ENCODE peak calls at places on chromosome 15, in nine cellular contexts. Q, U, W, N, K, I, J, V and F are unnamed samples.

GRCh38 chr15:57334257-57334656 is 42.0 kb upstream of the CGNL1 start:
- DNase-seq in J (no peak), U (no peak), Q (no peak), K (no peak), N (peak; percentile 54), W (no peak), V (no peak), I (no peak), F (no peak)

GRCh38 chr15:40637221-40637745 is 43.2 kb downstream of the KNL1 start:
- DNase-seq in K (no peak), U (no peak), N (no peak), W (no peak), V (no peak), I (no peak), Q (no peak), J (no peak), F (no peak)

GRCh38 chr15:73844356-73844755 is 29.0 kb upstream of the TBC1D21 start:
- DNase-seq in W (no peak), V (no peak), U (no peak), I (no peak), J (no peak), N (peak; percentile 17), K (no peak), Q (no peak), F (no peak)

GRCh38 chr15:80180986-80181385 is 28.2 kb downstream of the FAH start:
- DNase-seq in K (no peak), W (no peak), U (no peak), I (no peak), N (no peak), Q (no peak), V (no peak), J (no peak), F (no peak)

GRCh38 chr15:48893311-48893710 is 15.4 kb downstream of the EID1 start:
- DNase-seq in Q (no peak), J (no peak), I (no peak), W (no peak), K (no peak), U (no peak), N (no peak), V (no peak), F (no peak)

GRCh38 chr15:85044251-85044853 is 62.7 kb downstream of the PDE8A start:
- DNase-seq in Q (no peak), U (peak; percentile 34), N (peak; percentile 85), V (no peak), W (peak; percentile 68), J (peak; percentile 60), I (peak; percentile 67), K (no peak), F (peak; percentile 82)

GRCh38 chr15:85504739-85505676 is 124.6 kb downstream of the AKAP13 start:
- DNase-seq in V (no peak), W (peak; percentile 54), I (peak; percentile 47), U (peak; percentile 25), Q (no peak), N (peak; percentile 82), J (peak; percentile 53), K (peak; percentile 37), F (peak; percentile 82)

GRCh38 chr15:39783244-39783820 is 691 bp upstream of the FSIP1 start:
- DNase-seq in I (no peak), U (no peak), K (no peak), W (no peak), N (no peak), Q (no peak), V (no peak), J (no peak), F (no peak)

GRCh38 chr15:77826006-77826695 is 193.4 kb upstream of the LINGO1 start:
- DNase-seq in N (no peak), Q (peak; percentile 9), J (no peak), K (no peak), I (no peak), W (no peak), U (no peak), V (no peak), F (no peak)

GRCh38 chr15:93882133-93882532 is 349.2 kb upstream of the MCTP2 start:
- DNase-seq in V (no peak), Q (no peak), N (no peak), U (no peak), K (no peak), J (no peak), W (no peak), I (no peak), F (no peak)

GRCh38 chr15:67366904-67367303 is 112.3 kb downstream of the IQCH start:
- DNase-seq in J (no peak), K (no peak), W (no peak), N (no peak), V (no peak), Q (no peak), U (peak; percentile 20), I (no peak), F (no peak)

GRCh38 chr15:25596644-25597562 is 158.1 kb upstream of the UBE3A start:
- DNase-seq in N (no peak), I (no peak), U (no peak), K (no peak), Q (no peak), J (no peak), W (no peak), V (no peak), F (no peak)

GRCh38 chr15:28112962-28113361 is 13.8 kb upstream of the OCA2 start:
- DNase-seq in N (no peak), K (no peak), V (no peak), J (no peak), U (no peak), W (no peak), I (no peak), Q (no peak), F (no peak)

GRCh38 chr15:85751731-85752421 is 42.8 kb downstream of the KLHL25 start:
- DNase-seq in N (no peak), W (no peak), J (no peak), K (no peak), U (no peak), Q (no peak), V (no peak), I (no peak), F (no peak)

GRCh38 chr15:28881600-28881999 is 4.2 kb upstream of the APBA2 start:
- DNase-seq in N (no peak), U (no peak), J (no peak), Q (no peak), W (no peak), I (no peak), K (no peak), V (no peak), F (peak; percentile 35)

GRCh38 chr15:40345867-40346578 is 4.8 kb upstream of the PHGR1 start:
- DNase-seq in U (no peak), Q (no peak), J (no peak), K (no peak), I (peak; percentile 84), V (no peak), W (no peak), N (no peak), F (no peak)

GRCh38 chr15:64351265-64351664 is 4.7 kb downstream of the CSNK1G1 start:
- DNase-seq in V (no peak), I (no peak), U (no peak), W (no peak), J (no peak), Q (no peak), N (no peak), K (no peak), F (no peak)

GRCh38 chr15:73518876-73519594 is 76.1 kb downstream of the REC114 start:
- DNase-seq in I (no peak), J (no peak), U (no peak), W (no peak), V (no peak), Q (no peak), N (no peak), K (no peak), F (peak; percentile 11)

GRCh38 chr15:79332824-79333510 is 22.1 kb downstream of the TMED3 start:
- DNase-seq in K (no peak), V (no peak), N (no peak), W (no peak), J (no peak), U (no peak), I (no peak), Q (no peak), F (no peak)

GRCh38 chr15:65653341-65653740 is 31.6 kb downstream of the SLC24A1 start:
- DNase-seq in U (no peak), N (peak; percentile 33), J (no peak), Q (no peak), I (no peak), K (no peak), W (no peak), V (no peak), F (no peak)

GRCh38 chr15:49152552-49153337 is 2.7 kb downstream of the COPS2 start:
- DNase-seq in V (no peak), I (no peak), N (no peak), J (no peak), W (no peak), K (no peak), Q (no peak), U (no peak), F (no peak)

GRCh38 chr15:47514251-47514652 is 203.1 kb upstream of the SEMA6D start:
- DNase-seq in J (no peak), V (no peak), I (no peak), U (no peak), W (no peak), Q (no peak), N (peak; percentile 57), K (peak; percentile 32), F (no peak)

GRCh38 chr15:50051811-50052419 is 67.1 kb downstream of the ATP8B4 start:
- DNase-seq in K (peak; percentile 5), V (no peak), U (no peak), Q (no peak), J (peak; percentile 52), W (peak; percentile 84), N (peak; percentile 93), I (peak; percentile 36), F (peak; percentile 63)

GRCh38 chr15:55858661-55859060 is 115.7 kb upstream of the PRTG start:
- DNase-seq in U (no peak), J (peak; percentile 11), V (no peak), W (no peak), K (no peak), Q (no peak), I (no peak), N (peak; percentile 37), F (no peak)

GRCh38 chr15:49560045-49560444 is 60.6 kb downstream of the FAM227B start:
- DNase-seq in W (no peak), U (no peak), Q (no peak), K (no peak), V (no peak), J (no peak), N (no peak), I (no peak), F (no peak)

GRCh38 chr15:68801572-68802148 is 19.0 kb downstream of the ANP32A start:
- DNase-seq in N (no peak), V (no peak), U (no peak), J (no peak), K (no peak), W (no peak), I (no peak), Q (no peak), F (no peak)

GRCh38 chr15:67595572-67595971 is 53.1 kb downstream of the MAP2K5 start:
- DNase-seq in Q (no peak), I (no peak), J (no peak), N (no peak), K (no peak), U (no peak), W (no peak), V (no peak), F (no peak)

GRCh38 chr15:92907229-92907628 is 7.1 kb downstream of the CHD2 start:
- DNase-seq in N (no peak), K (no peak), Q (no peak), U (no peak), V (no peak), W (no peak), I (no peak), J (no peak), F (no peak)

GRCh38 chr15:32803631-32804030 is 85.8 kb downstream of the GREM1 start:
- DNase-seq in N (no peak), W (no peak), V (no peak), Q (no peak), K (no peak), I (no peak), J (no peak), U (no peak), F (no peak)

GRCh38 chr15:67992834-67993233 is 61.3 kb upstream of the PIAS1 start:
- DNase-seq in W (no peak), J (no peak), U (no peak), K (no peak), N (no peak), I (peak; percentile 14), V (no peak), Q (no peak), F (no peak)

GRCh38 chr15:28935316-28935715 is 49.5 kb downstream of the APBA2 start:
- DNase-seq in V (no peak), Q (peak; percentile 62), I (peak; percentile 18), K (no peak), U (peak; percentile 73), N (no peak), J (no peak), W (no peak), F (peak; percentile 27)